ENCODE peak calls at places on chromosomes 12 and 14, in eight cellular contexts. F, L, V, J, P, G, R and H are unnamed samples.

GRCh38 chr12:104667139-104667538 is 210.4 kb downstream of the CHST11 start:
- DNase-seq in L (no peak), V (no peak), G (no peak), J (no peak), P (no peak), F (peak), R (no peak), H (no peak)

GRCh38 chr12:10130042-10130441 is at the start of gene CLEC7A:
- DNase-seq in J (no peak), R (peak), G (no peak), P (no peak), L (no peak), F (no peak), V (no peak), H (peak)

GRCh38 chr14:78959674-78960264 is 789.6 kb downstream of the NRXN3 start:
- DNase-seq in R (peak), F (peak), V (peak), G (peak), P (no peak), J (peak), L (peak), H (peak)

GRCh38 chr12:119446459-119446858 is 111.9 kb downstream of the CCDC60 start:
- DNase-seq in G (no peak), V (no peak), J (no peak), F (no peak), R (no peak), L (peak), P (no peak), H (no peak)

GRCh38 chr14:25090716-25091454 is 40.9 kb upstream of the STXBP6 start:
- DNase-seq in F (peak), P (no peak), V (no peak), J (no peak), L (peak), R (no peak), G (no peak), H (no peak)

GRCh38 chr12:132559652-132560420 is 50.5 kb downstream of the LRCOL1 start:
- DNase-seq in J (no peak), G (peak), F (peak), V (peak), L (peak), R (peak), P (no peak), H (peak)

GRCh38 chr12:124746649-124747425 is 116.8 kb downstream of the SCARB1 start:
- DNase-seq in F (no peak), P (no peak), J (no peak), G (no peak), L (no peak), R (no peak), V (no peak), H (no peak)

GRCh38 chr12:58030566-58031279 is 89.4 kb downstream of the ATP23 start:
- DNase-seq in J (no peak), P (no peak), F (no peak), V (no peak), G (no peak), R (no peak), L (no peak), H (no peak)

GRCh38 chr14:96263347-96264199 is 7.6 kb downstream of the BDKRB1 start:
- DNase-seq in R (no peak), L (no peak), J (no peak), G (no peak), P (no peak), F (no peak), V (no peak), H (no peak)

GRCh38 chr12:414841-415240 is 13.4 kb downstream of the CCDC77 start:
- DNase-seq in R (no peak), L (no peak), G (no peak), V (no peak), J (no peak), F (no peak), P (no peak), H (no peak)

GRCh38 chr12:128259556-128260070 is 7.4 kb upstream of the TMEM132C start:
- DNase-seq in L (peak), J (no peak), P (no peak), G (no peak), V (no peak), F (peak), R (no peak), H (peak)

GRCh38 chr14:99143793-99144192 is 128.2 kb downstream of the BCL11B start:
- DNase-seq in J (no peak), G (no peak), V (no peak), P (no peak), L (no peak), R (no peak), F (no peak), H (no peak)

GRCh38 chr14:67583711-67584644 is 16.1 kb downstream of the PIGH start:
- DNase-seq in R (peak), V (peak), F (peak), G (peak), P (no peak), L (peak), J (no peak), H (peak)

GRCh38 chr12:106493531-106493930 is 89.3 kb upstream of the RFX4 start:
- DNase-seq in G (no peak), R (no peak), J (no peak), P (no peak), V (no peak), F (peak), L (no peak), H (no peak)

GRCh38 chr12:94290353-94290752 is 142.0 kb downstream of the PLXNC1 start:
- DNase-seq in P (no peak), R (no peak), G (no peak), F (no peak), V (no peak), J (no peak), L (no peak), H (no peak)

GRCh38 chr12:54725233-54725843 is 77.2 kb upstream of the DCD start:
- DNase-seq in P (no peak), F (peak), J (no peak), G (no peak), V (no peak), R (no peak), L (no peak), H (no peak)

GRCh38 chr12:68962855-68963455 is 30.0 kb upstream of the CPM start:
- DNase-seq in R (no peak), J (no peak), L (no peak), V (no peak), G (no peak), F (peak), P (no peak), H (no peak)

GRCh38 chr14:63893701-63894458 is 41.1 kb downstream of the SYNE2 start:
- DNase-seq in P (no peak), L (peak), R (no peak), G (no peak), F (peak), J (no peak), V (no peak), H (no peak)

GRCh38 chr12:122031342-122032216 is 9.9 kb downstream of the BCL7A start:
- DNase-seq in V (peak), P (no peak), L (no peak), G (peak), F (peak), R (no peak), J (no peak), H (peak)

GRCh38 chr12:4269279-4269991 is 4.1 kb upstream of the CCND2 start:
- DNase-seq in F (peak), P (no peak), V (peak), J (peak), L (peak), G (peak), R (peak), H (peak)

GRCh38 chr14:24179961-24180726 is 8.3 kb downstream of the REC8 start:
- DNase-seq in J (no peak), R (no peak), L (peak), F (peak), G (no peak), V (no peak), P (no peak), H (no peak)

GRCh38 chr12:10562306-10562933 is 51.0 kb downstream of the MAGOHB start:
- DNase-seq in R (peak), L (peak), P (no peak), V (no peak), J (no peak), F (peak), G (no peak), H (no peak)

GRCh38 chr12:9756174-9756573 is 4.5 kb downstream of the CD69 start:
- DNase-seq in V (no peak), P (no peak), R (no peak), F (no peak), L (no peak), J (no peak), G (no peak), H (no peak)

GRCh38 chr12:93740721-93741120 is 63.5 kb downstream of the CRADD start:
- DNase-seq in R (no peak), F (no peak), G (no peak), L (no peak), P (no peak), J (no peak), V (no peak), H (no peak)

GRCh38 chr12:27185234-27186045 is 58.6 kb upstream of the STK38L start:
- DNase-seq in P (no peak), R (no peak), G (no peak), V (no peak), J (peak), F (no peak), L (peak), H (no peak)

GRCh38 chr14:51444381-51445000 is 204.4 kb downstream of the TMX1 start:
- DNase-seq in L (peak), J (no peak), R (no peak), F (no peak), P (no peak), G (no peak), V (no peak), H (no peak)

GRCh38 chr12:55929306-55929791 is 1.6 kb upstream of the DGKA start:
- DNase-seq in J (peak), L (no peak), R (peak), P (no peak), V (peak), F (no peak), G (no peak), H (peak)

GRCh38 chr12:21456291-21456780 is 18.9 kb downstream of the PYROXD1 start:
- DNase-seq in P (no peak), V (no peak), F (no peak), J (no peak), L (no peak), G (no peak), R (no peak), H (no peak)

GRCh38 chr12:29241821-29242591 is 92.9 kb downstream of the FAR2 start:
- DNase-seq in L (peak), G (no peak), V (no peak), J (no peak), F (peak), R (peak), P (no peak), H (no peak)
- TF ChIP-seq CTCF in L (peak), G (no peak), V (no peak), J (no peak), F (no peak), R (no peak), P (peak), H (no peak)

GRCh38 chr12:14937689-14938088 is 648 bp downstream of the ERP27 start:
- DNase-seq in J (no peak), F (no peak), V (no peak), R (no peak), L (no peak), G (peak), P (no peak), H (no peak)
- TF ChIP-seq CTCF in J (peak), F (no peak), V (no peak), R (peak), L (no peak), G (peak), P (peak), H (peak)

DNA sequence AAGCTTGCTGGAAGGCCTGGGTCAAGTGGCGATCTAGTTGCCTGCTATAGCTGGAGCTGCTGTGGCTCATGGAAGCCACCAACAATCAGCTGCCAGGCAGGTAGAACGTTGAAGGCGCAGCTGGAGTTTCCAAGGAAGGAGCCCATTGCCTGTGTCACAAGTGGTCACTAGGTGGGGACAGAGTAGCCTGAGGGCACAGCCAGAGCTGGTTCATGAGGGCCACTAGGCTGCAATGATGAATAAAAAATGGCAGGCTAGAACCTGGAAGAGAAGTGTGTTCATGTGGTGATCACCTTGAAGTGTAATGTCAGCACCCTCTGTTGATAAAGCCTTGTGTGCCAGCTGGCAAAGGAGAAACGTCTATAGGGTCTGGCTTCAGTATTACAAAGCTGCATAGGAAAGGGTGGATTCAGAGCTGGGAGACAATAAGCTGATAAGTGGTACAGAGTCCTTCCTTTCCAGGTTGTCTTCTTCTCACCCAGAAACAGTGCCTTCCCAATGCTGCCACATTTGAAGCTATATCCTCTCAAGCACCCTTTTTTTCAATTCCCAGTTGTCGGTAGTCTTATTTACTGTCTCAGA is 165.8 kb downstream of the EMP1 start:
- DNase-seq in V (peak), P (no peak), R (peak), L (peak), F (peak), J (no peak), G (peak), H (peak)
- TF ChIP-seq CTCF in V (peak), P (peak), R (peak), L (peak), F (peak), J (peak), G (peak), H (peak)

GRCh38 chr12:113647048-113647447 is 175.4 kb upstream of the LHX5 start:
- DNase-seq in G (peak), J (no peak), F (no peak), R (no peak), L (no peak), V (no peak), P (no peak), H (no peak)
- TF ChIP-seq CTCF in G (peak), J (no peak), F (no peak), R (peak), L (no peak), V (no peak), P (peak), H (no peak)